ENCODE peak calls at places on chromosomes 4 and X, in seven cellular contexts. One of them, this sample, is unnamed.

GRCh38 chr4:163063891-163064290 is 102.8 kb downstream of the NAF1 start:
- DNase-seq in GM12878: no peak
- DNase-seq in GM12891: no peak
- DNase-seq in HepG2: no peak
- DNase-seq in H1: no peak
- DNase-seq in K562: no peak
- DNase-seq in SK-N-SH: no peak
- DNase-seq in this sample: no peak

GRCh38 chr4:167419468-167420133 is 185.3 kb upstream of the SPOCK3 start:
- DNase-seq in HepG2: no peak
- DNase-seq in SK-N-SH: peak
- DNase-seq in GM12891: no peak
- DNase-seq in K562: no peak
- DNase-seq in GM12878: no peak
- DNase-seq in H1: no peak
- DNase-seq in this sample: no peak

GRCh38 chrX:38262715-38263620 is 42.3 kb upstream of the SRPX start:
- DNase-seq in GM12891: no peak
- DNase-seq in SK-N-SH: no peak
- DNase-seq in H1: no peak
- DNase-seq in GM12878: no peak
- DNase-seq in K562: no peak
- DNase-seq in HepG2: no peak
- DNase-seq in this sample: no peak

GRCh38 chrX:18941896-18942295 is 42.0 kb downstream of the PHKA2 start:
- DNase-seq in K562: no peak
- DNase-seq in HepG2: no peak
- DNase-seq in H1: no peak
- DNase-seq in GM12891: no peak
- DNase-seq in SK-N-SH: no peak
- DNase-seq in GM12878: no peak
- DNase-seq in this sample: no peak

GRCh38 chr4:39976141-39976944 is 1.4 kb downstream of the PDS5A start:
- DNase-seq in GM12878: no peak
- DNase-seq in SK-N-SH: peak
- DNase-seq in GM12891: peak
- DNase-seq in H1: peak
- DNase-seq in HepG2: peak
- DNase-seq in K562: peak
- DNase-seq in this sample: peak

GRCh38 chrX:13894888-13895564 is 78.1 kb upstream of the GPM6B start:
- DNase-seq in H1: no peak
- DNase-seq in K562: no peak
- DNase-seq in GM12891: no peak
- DNase-seq in GM12878: no peak
- DNase-seq in HepG2: no peak
- DNase-seq in SK-N-SH: no peak
- DNase-seq in this sample: no peak

GRCh38 chr4:42339935-42340406 is 57.3 kb upstream of the SHISA3 start:
- DNase-seq in HepG2: no peak
- DNase-seq in SK-N-SH: no peak
- DNase-seq in H1: no peak
- DNase-seq in GM12891: no peak
- DNase-seq in K562: no peak
- DNase-seq in GM12878: no peak
- DNase-seq in this sample: no peak

GRCh38 chrX:38172596-38172995 is 48.1 kb downstream of the SRPX start:
- DNase-seq in SK-N-SH: no peak
- DNase-seq in GM12891: no peak
- DNase-seq in GM12878: no peak
- DNase-seq in K562: no peak
- DNase-seq in HepG2: no peak
- DNase-seq in H1: no peak
- DNase-seq in this sample: no peak

GRCh38 chr4:166165829-166166420 is 292.9 kb downstream of the TLL1 start:
- DNase-seq in GM12878: peak
- DNase-seq in GM12891: peak
- DNase-seq in SK-N-SH: peak
- DNase-seq in K562: peak
- DNase-seq in HepG2: peak
- DNase-seq in H1: peak
- DNase-seq in this sample: no peak

GRCh38 chr4:184097240-184097619 is 120.4 kb downstream of the ENPP6 start:
- DNase-seq in GM12891: no peak
- DNase-seq in GM12878: no peak
- DNase-seq in HepG2: no peak
- DNase-seq in SK-N-SH: no peak
- DNase-seq in K562: peak
- DNase-seq in H1: peak
- DNase-seq in this sample: no peak

GRCh38 chr4:41883988-41884737 is 51.1 kb upstream of the TMEM33 start:
- DNase-seq in HepG2: peak
- DNase-seq in SK-N-SH: peak
- DNase-seq in H1: no peak
- DNase-seq in GM12891: no peak
- DNase-seq in GM12878: no peak
- DNase-seq in K562: no peak
- DNase-seq in this sample: no peak

GRCh38 chr4:93828332-93828829 is at the start of gene ATOH1:
- DNase-seq in SK-N-SH: peak
- DNase-seq in GM12878: no peak
- DNase-seq in H1: peak
- DNase-seq in GM12891: no peak
- DNase-seq in K562: no peak
- DNase-seq in HepG2: no peak
- DNase-seq in this sample: no peak

GRCh38 chr4:20178902-20179576 is 72.7 kb upstream of the SLIT2 start:
- DNase-seq in GM12891: no peak
- DNase-seq in SK-N-SH: no peak
- DNase-seq in GM12878: no peak
- DNase-seq in K562: no peak
- DNase-seq in HepG2: no peak
- DNase-seq in H1: no peak
- DNase-seq in this sample: no peak

GRCh38 chr4:115720611-115721010 is 607.2 kb upstream of the NDST4 start:
- DNase-seq in H1: no peak
- DNase-seq in K562: no peak
- DNase-seq in GM12891: no peak
- DNase-seq in GM12878: no peak
- DNase-seq in SK-N-SH: no peak
- DNase-seq in HepG2: no peak
- DNase-seq in this sample: no peak

GRCh38 chr4:909821-910220 is 22.3 kb downstream of the GAK start:
- DNase-seq in HepG2: no peak
- DNase-seq in GM12878: no peak
- DNase-seq in GM12891: no peak
- DNase-seq in K562: no peak
- DNase-seq in H1: no peak
- DNase-seq in SK-N-SH: no peak
- DNase-seq in this sample: no peak

GRCh38 chrX:65407157-65407626 is 127.4 kb downstream of the LAS1L start:
- DNase-seq in SK-N-SH: no peak
- DNase-seq in GM12878: no peak
- DNase-seq in GM12891: no peak
- DNase-seq in HepG2: no peak
- DNase-seq in H1: no peak
- DNase-seq in K562: no peak
- DNase-seq in this sample: no peak

GRCh38 chrX:44876076-44876475 is 3.1 kb downstream of the KDM6A start:
- DNase-seq in H1: no peak
- DNase-seq in HepG2: no peak
- DNase-seq in K562: no peak
- DNase-seq in SK-N-SH: no peak
- DNase-seq in GM12878: no peak
- DNase-seq in GM12891: no peak
- DNase-seq in this sample: no peak

GRCh38 chr4:149343614-149344013 is 472.0 kb downstream of the IQCM start:
- DNase-seq in SK-N-SH: no peak
- DNase-seq in K562: no peak
- DNase-seq in HepG2: no peak
- DNase-seq in H1: no peak
- DNase-seq in GM12878: no peak
- DNase-seq in GM12891: no peak
- DNase-seq in this sample: no peak

GRCh38 chr4:140738111-140738510 is 18.1 kb downstream of the TBC1D9 start:
- DNase-seq in HepG2: no peak
- DNase-seq in H1: no peak
- DNase-seq in GM12878: no peak
- DNase-seq in K562: no peak
- DNase-seq in GM12891: no peak
- DNase-seq in SK-N-SH: no peak
- DNase-seq in this sample: no peak

GRCh38 chr4:94339779-94340178 is 2.9 kb downstream of the HPGDS start:
- DNase-seq in SK-N-SH: no peak
- DNase-seq in K562: no peak
- DNase-seq in GM12878: no peak
- DNase-seq in GM12891: no peak
- DNase-seq in H1: no peak
- DNase-seq in HepG2: no peak
- DNase-seq in this sample: no peak

DNA sequence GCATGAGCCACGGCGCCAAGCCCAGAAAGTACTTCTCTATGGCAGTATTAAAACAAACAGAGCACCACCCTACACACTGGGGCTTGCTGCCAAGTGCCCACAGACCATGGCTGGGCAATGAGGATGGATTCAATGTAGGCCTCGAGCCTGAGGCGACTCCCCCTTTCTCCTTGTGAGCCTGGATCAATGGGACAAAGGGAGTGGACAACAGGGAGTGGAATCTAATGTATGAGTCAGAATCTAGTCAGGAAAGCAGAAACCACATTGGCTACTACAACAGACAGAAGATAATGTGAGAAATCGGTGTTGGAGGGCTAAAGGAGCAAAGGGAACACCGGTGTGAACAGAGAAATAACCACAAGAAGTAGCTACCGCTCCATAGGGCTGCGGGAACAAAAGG is 37.7 kb upstream of the OCIAD2 start:
- DNase-seq in GM12891: no peak
- DNase-seq in H1: no peak
- DNase-seq in K562: peak
- DNase-seq in SK-N-SH: no peak
- DNase-seq in HepG2: no peak
- DNase-seq in GM12878: no peak
- DNase-seq in this sample: no peak
- TF ChIP-seq TAF1 in GM12891: no peak
- TF ChIP-seq TAF1 in H1: no peak
- TF ChIP-seq TAF1 in K562: no peak
- TF ChIP-seq TAF1 in SK-N-SH: no peak
- TF ChIP-seq TAF1 in HepG2: no peak
- TF ChIP-seq TAF1 in GM12878: no peak
- TF ChIP-seq TAF1 in this sample: no peak

DNA sequence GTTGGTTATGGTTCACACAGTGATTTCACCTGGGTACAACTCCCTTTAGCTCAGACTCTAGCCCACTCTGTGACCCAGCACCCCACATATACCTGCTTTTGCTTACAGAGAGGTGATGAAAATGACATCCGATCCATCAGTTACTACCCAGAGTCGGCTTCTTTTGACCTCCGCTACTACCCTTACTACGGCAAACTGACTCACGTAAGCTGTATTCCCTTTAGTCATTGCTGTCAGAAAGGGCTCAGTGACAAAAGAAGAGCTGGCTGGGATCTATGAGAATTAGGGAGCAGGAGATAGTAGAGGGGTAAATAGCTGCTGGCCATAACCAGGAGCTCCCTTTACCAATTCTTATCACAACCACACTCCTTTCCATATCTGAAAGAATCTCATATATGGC is 16.7 kb downstream of the ATP1B4 start:
- DNase-seq in H1: no peak
- DNase-seq in GM12891: no peak
- DNase-seq in GM12878: no peak
- DNase-seq in K562: no peak
- DNase-seq in HepG2: no peak
- DNase-seq in SK-N-SH: no peak
- DNase-seq in this sample: no peak
- TF ChIP-seq TAF1 in H1: no peak
- TF ChIP-seq TAF1 in GM12891: no peak
- TF ChIP-seq TAF1 in GM12878: no peak
- TF ChIP-seq TAF1 in K562: no peak
- TF ChIP-seq TAF1 in HepG2: no peak
- TF ChIP-seq TAF1 in SK-N-SH: no peak
- TF ChIP-seq TAF1 in this sample: no peak

GRCh38 chr4:26083987-26084386 is 170.0 kb downstream of the SMIM20 start:
- DNase-seq in K562: no peak
- DNase-seq in SK-N-SH: no peak
- DNase-seq in HepG2: no peak
- DNase-seq in GM12878: peak
- DNase-seq in GM12891: no peak
- DNase-seq in H1: no peak
- DNase-seq in this sample: no peak

GRCh38 chr4:26084414-26084813 is 170.4 kb downstream of the SMIM20 start:
- DNase-seq in HepG2: no peak
- DNase-seq in H1: no peak
- DNase-seq in GM12878: no peak
- DNase-seq in K562: no peak
- DNase-seq in GM12891: no peak
- DNase-seq in SK-N-SH: no peak
- DNase-seq in this sample: no peak

GRCh38 chr4:26080876-26081628 is 167.0 kb downstream of the SMIM20 start:
- DNase-seq in SK-N-SH: no peak
- DNase-seq in GM12878: no peak
- DNase-seq in H1: no peak
- DNase-seq in K562: no peak
- DNase-seq in GM12891: no peak
- DNase-seq in HepG2: no peak
- DNase-seq in this sample: no peak

GRCh38 chr4:26082565-26082964 is 168.5 kb downstream of the SMIM20 start:
- DNase-seq in GM12891: no peak
- DNase-seq in HepG2: no peak
- DNase-seq in K562: no peak
- DNase-seq in H1: no peak
- DNase-seq in GM12878: no peak
- DNase-seq in SK-N-SH: no peak
- DNase-seq in this sample: no peak

GRCh38 chr4:26081795-26082498 is 167.9 kb downstream of the SMIM20 start:
- DNase-seq in GM12891: no peak
- DNase-seq in SK-N-SH: no peak
- DNase-seq in H1: no peak
- DNase-seq in HepG2: peak
- DNase-seq in GM12878: no peak
- DNase-seq in K562: peak
- DNase-seq in this sample: no peak
- TF ChIP-seq TAF1 in GM12891: no peak
- TF ChIP-seq TAF1 in SK-N-SH: no peak
- TF ChIP-seq TAF1 in H1: no peak
- TF ChIP-seq TAF1 in HepG2: no peak
- TF ChIP-seq TAF1 in GM12878: no peak
- TF ChIP-seq TAF1 in K562: no peak
- TF ChIP-seq TAF1 in this sample: no peak

GRCh38 chr4:176840166-176840565 is 47.4 kb upstream of the VEGFC start:
- DNase-seq in GM12891: no peak
- DNase-seq in H1: no peak
- DNase-seq in SK-N-SH: no peak
- DNase-seq in GM12878: no peak
- DNase-seq in HepG2: no peak
- DNase-seq in K562: no peak
- DNase-seq in this sample: no peak
- TF ChIP-seq TAF1 in GM12891: no peak
- TF ChIP-seq TAF1 in H1: no peak
- TF ChIP-seq TAF1 in SK-N-SH: no peak
- TF ChIP-seq TAF1 in GM12878: no peak
- TF ChIP-seq TAF1 in HepG2: no peak
- TF ChIP-seq TAF1 in K562: no peak
- TF ChIP-seq TAF1 in this sample: no peak

This sample was measured in GM12892.